ENCODE peak calls at places on chromosomes 11 and 22, in four cellular contexts. P is cardiac muscle cell, E is fibroblast of lung, S is heart right ventricle. T is an unnamed sample.

GRCh38 chr11:69896250-69896649 is 77.0 kb upstream of the FGF3 start:
- DNase-seq in P (no peak), S (no peak), E (peak), T (no peak)

GRCh38 chr11:118619444-118620205 is 12.2 kb downstream of the PHLDB1 start:
- DNase-seq in P (no peak), S (no peak), E (peak), T (peak)

GRCh38 chr11:13924801-13925327 is 37.7 kb upstream of the SPON1 start:
- DNase-seq in E (no peak), P (no peak), S (no peak), T (no peak)

GRCh38 chr11:44371706-44372105 is 61.8 kb upstream of the ALX4 start:
- DNase-seq in P (no peak), S (no peak), E (no peak), T (no peak)

GRCh38 chr11:12724301-12725046 is 50.3 kb downstream of the TEAD1 start:
- DNase-seq in P (no peak), S (peak), E (peak), T (no peak)

GRCh38 chr22:37418627-37419369 is 8.5 kb downstream of the ELFN2 start:
- DNase-seq in P (no peak), S (no peak), E (no peak), T (no peak)

GRCh38 chr11:3163241-3163981 is 1.7 kb downstream of the OSBPL5 start:
- DNase-seq in S (peak), P (no peak), E (no peak), T (no peak)

GRCh38 chr22:36816338-36816634 is 549 bp downstream of the PVALB start:
- DNase-seq in P (peak), E (no peak), S (no peak), T (no peak)

GRCh38 chr22:28247667-28248363 is 328.8 kb upstream of the PITPNB start:
- DNase-seq in S (no peak), P (peak), E (peak), T (no peak)

GRCh38 chr11:16984229-16984628 is 30.0 kb downstream of the PLEKHA7 start:
- DNase-seq in E (no peak), P (no peak), S (no peak), T (no peak)

GRCh38 chr22:38423512-38424503 is 31.2 kb downstream of the KCNJ4 start:
- DNase-seq in P (no peak), E (no peak), S (no peak), T (no peak)

GRCh38 chr11:113474362-113475159 is 637 bp downstream of the DRD2 start:
- DNase-seq in S (peak), E (peak), P (peak), T (peak)

GRCh38 chr22:23163665-23164064 is 16.6 kb upstream of the BCR start:
- DNase-seq in E (no peak), S (peak), P (no peak), T (no peak)

GRCh38 chr11:29293825-29294224 is 723.0 kb downstream of the KCNA4 start:
- DNase-seq in S (no peak), E (peak), P (no peak), T (no peak)

GRCh38 chr11:57481315-57481714 is 21.0 kb downstream of the RTN4RL2 start:
- DNase-seq in E (no peak), P (no peak), S (no peak), T (no peak)

GRCh38 chr22:23375031-23375827 is 194.9 kb downstream of the BCR start:
- DNase-seq in E (no peak), P (no peak), S (no peak), T (no peak)

GRCh38 chr11:554824-555499 is 5.6 kb downstream of the LMNTD2 start:
- DNase-seq in E (peak), P (peak), S (peak), T (no peak)
- H3K4me3 ChIP-seq in E (no peak), P (peak), S (peak), T (no peak)

DNA sequence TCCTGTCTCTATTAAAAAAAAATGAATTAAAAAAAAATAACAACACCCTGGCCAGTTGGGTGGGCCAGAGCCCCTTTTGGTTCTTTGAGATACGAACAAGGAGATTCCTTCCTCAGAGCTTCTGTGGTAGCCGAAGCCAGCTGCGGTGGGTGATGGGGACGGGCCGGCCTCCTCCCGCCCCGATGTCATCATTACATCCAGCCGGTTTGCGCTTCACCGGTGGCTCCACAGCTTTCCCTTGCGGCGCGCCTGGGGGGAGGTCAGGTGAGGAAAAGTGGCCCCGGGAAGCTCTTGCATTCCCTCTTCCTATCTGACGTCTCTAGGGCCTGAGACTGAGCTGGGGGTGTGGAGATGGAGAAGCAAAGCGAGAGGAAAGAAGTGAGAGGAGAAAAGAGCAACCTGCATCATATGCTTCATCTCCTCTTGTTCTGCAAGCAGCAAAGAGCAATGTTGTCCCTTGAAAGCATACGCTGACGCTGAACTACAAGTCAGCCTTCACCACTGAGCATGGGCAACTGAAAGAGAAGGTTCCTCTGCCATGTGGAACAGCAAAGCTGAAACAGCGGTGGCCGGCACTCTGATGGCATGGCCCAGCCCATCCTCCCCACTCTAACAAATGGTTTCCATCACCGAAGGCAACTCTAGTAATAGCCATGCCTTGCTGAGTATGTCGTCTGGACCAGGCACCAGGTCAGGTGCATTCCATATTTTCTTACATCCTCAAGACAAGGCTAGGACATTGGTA is 6.0 kb downstream of the ADAMTS8 start:
- DNase-seq in S (no peak), E (no peak), P (no peak), T (no peak)
- TF ChIP-seq CTCF in S (no peak), E (no peak), P (no peak), T (no peak)

GRCh38 chr11:76667271-76667818 is 3.2 kb downstream of the LRRC32 start:
- DNase-seq in P (no peak), S (no peak), E (no peak), T (no peak)

GRCh38 chr11:76669901-76670474 is 559 bp downstream of the LRRC32 start:
- DNase-seq in P (peak), S (peak), E (peak), T (no peak)

GRCh38 chr11:76667856-76668255 is 2.7 kb downstream of the LRRC32 start:
- DNase-seq in E (no peak), S (no peak), P (no peak), T (no peak)

GRCh38 chr11:76666830-76667229 is 3.7 kb downstream of the LRRC32 start:
- DNase-seq in P (no peak), E (no peak), S (no peak), T (no peak)

DNA sequence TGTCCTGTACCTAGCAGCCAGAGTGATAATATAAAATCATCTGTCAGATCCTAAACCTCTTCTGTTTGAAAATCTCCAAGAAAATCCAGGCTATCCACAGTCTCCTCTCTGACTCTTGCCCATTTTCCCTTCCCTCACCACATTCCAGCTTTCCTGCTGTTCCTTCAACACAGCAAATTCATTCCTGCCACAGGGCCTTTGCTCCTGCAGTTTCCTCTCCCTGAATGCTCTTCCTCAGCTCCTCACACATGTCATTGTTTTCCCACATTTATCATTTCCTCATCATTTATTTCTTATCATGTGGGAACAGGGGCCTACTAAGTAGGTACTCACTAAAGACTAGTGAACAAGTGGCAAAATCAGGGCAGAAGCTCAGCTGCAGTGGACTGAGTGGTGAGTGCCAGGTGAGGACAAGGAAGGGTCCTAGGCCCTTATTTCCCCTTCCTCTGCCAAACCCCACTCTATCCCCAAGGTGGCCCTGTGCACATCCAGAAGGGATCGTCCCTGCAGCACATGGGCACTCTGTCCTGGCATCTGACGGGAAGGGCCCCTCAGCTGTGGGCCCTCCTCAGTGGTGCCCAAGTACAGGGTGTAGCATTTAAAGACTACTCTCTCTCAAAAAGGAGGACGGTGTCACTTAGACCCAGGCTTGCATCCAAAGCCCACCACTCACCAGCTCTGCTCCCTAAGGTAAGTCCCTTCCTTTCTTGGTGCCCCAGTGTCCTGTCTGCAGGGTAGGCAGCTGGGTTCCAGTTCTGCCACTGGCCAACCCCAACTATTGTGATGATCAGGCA is 2.0 kb downstream of the LRRC32 start:
- DNase-seq in E (no peak), P (no peak), S (no peak), T (no peak)
- H3K4me3 ChIP-seq in E (peak), P (no peak), S (peak), T (no peak)

GRCh38 chr22:19476023-19476422 is 3.0 kb downstream of the UFD1 start:
- DNase-seq in E (no peak), P (no peak), S (no peak), T (no peak)

GRCh38 chr22:19478086-19478392 is 954 bp downstream of the UFD1 start:
- DNase-seq in P (no peak), E (no peak), S (no peak), T (no peak)

GRCh38 chr22:19478466-19479357 is at the start of gene UFD1:
- DNase-seq in P (peak), S (peak), E (peak), T (peak)

GRCh38 chr22:19479358-19480172 is at the start of gene CDC45:
- DNase-seq in P (peak), S (peak), E (peak), T (peak)

DNA sequence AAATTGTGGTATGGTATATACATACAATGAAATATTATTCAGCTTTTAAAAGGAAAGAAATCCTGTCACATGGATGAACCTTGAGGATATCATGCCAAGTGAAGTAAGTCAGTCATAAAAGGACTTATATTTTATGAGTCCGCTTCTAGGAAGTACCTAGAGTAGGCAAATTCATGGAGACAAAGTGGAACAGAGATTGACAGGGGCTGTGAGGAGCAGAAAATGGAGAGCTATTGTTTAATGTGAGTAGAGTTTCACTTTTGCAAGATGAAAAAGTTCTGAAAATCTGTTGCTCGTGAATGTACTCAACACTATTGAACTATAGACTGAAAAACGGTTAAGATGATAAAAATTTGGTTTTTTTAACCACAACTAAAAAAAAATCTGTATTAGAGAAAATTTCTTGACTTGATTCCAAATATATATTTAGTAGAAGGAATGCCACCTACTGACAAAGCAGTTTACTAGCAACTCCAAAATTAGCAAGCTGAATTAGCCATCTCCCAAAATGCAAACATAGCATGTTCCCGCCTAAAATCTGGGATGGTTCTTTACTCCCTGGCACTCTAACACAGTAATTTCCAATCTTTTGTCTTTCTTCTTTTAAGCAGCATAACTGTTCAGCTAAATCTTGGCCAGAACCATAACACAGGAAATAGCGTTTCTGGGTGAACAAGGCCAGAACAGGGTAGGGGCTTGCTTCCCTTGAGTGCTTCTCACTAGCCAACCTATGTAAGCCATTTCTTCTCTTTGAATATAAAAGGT is 1.5 kb downstream of the UFD1 start:
- DNase-seq in P (no peak), S (no peak), E (peak), T (no peak)
- TF ChIP-seq CTCF in P (peak), S (peak), E (peak), T (no peak)

T was measured in AG09309.